ENCODE peak calls at places on chromosomes 7 and 10, in six cellular contexts. One of them, this sample, is unnamed.

GRCh38 chr10:786666-787512 is 97.4 kb upstream of the DIP2C start:
- DNase-seq in MV-4-11: no peak
- DNase-seq in T1000: no peak
- DNase-seq in HL-60: no peak
- DNase-seq in activated effector memory CD4-positive, alpha-beta T cell treated with anti-CD3 and anti-CD28 coated beads, Interleukin-2, amount 50 U/mL, for 16 hours: peak; percentile 37
- DNase-seq in NCI-H1092 treated with DMSO at 0.1 percent for 48 hours: no peak
- DNase-seq in this sample: no peak

GRCh38 chr10:100025528-100026070 is 15.9 kb upstream of the DNMBP start:
- DNase-seq in T1000: no peak
- DNase-seq in activated effector memory CD4-positive, alpha-beta T cell treated with anti-CD3 and anti-CD28 coated beads, Interleukin-2, amount 50 U/mL, for 16 hours: no peak
- DNase-seq in HL-60: no peak
- DNase-seq in MV-4-11: no peak
- DNase-seq in NCI-H1092 treated with DMSO at 0.1 percent for 48 hours: peak; percentile 77
- DNase-seq in this sample: no peak

GRCh38 chr7:27186450-27187157 is 1.6 kb upstream of the HOXA11 start:
- DNase-seq in activated effector memory CD4-positive, alpha-beta T cell treated with anti-CD3 and anti-CD28 coated beads, Interleukin-2, amount 50 U/mL, for 16 hours: no peak
- DNase-seq in T1000: no peak
- DNase-seq in MV-4-11: no peak
- DNase-seq in NCI-H1092 treated with DMSO at 0.1 percent for 48 hours: no peak
- DNase-seq in HL-60: no peak
- DNase-seq in this sample: no peak

GRCh38 chr7:12882710-12883109 is 195.3 kb downstream of the ARL4A start:
- DNase-seq in T1000: no peak
- DNase-seq in NCI-H1092 treated with DMSO at 0.1 percent for 48 hours: no peak
- DNase-seq in activated effector memory CD4-positive, alpha-beta T cell treated with anti-CD3 and anti-CD28 coated beads, Interleukin-2, amount 50 U/mL, for 16 hours: no peak
- DNase-seq in MV-4-11: no peak
- DNase-seq in HL-60: no peak
- DNase-seq in this sample: no peak

GRCh38 chr7:130491841-130492518 is at the start of gene MEST:
- DNase-seq in MV-4-11: no peak
- DNase-seq in HL-60: no peak
- DNase-seq in T1000: no peak
- DNase-seq in activated effector memory CD4-positive, alpha-beta T cell treated with anti-CD3 and anti-CD28 coated beads, Interleukin-2, amount 50 U/mL, for 16 hours: no peak
- DNase-seq in NCI-H1092 treated with DMSO at 0.1 percent for 48 hours: peak; percentile 54
- DNase-seq in this sample: no peak

GRCh38 chr10:11057448-11057847 is 39.8 kb downstream of the CELF2 start:
- DNase-seq in NCI-H1092 treated with DMSO at 0.1 percent for 48 hours: no peak
- DNase-seq in activated effector memory CD4-positive, alpha-beta T cell treated with anti-CD3 and anti-CD28 coated beads, Interleukin-2, amount 50 U/mL, for 16 hours: no peak
- DNase-seq in HL-60: no peak
- DNase-seq in T1000: no peak
- DNase-seq in MV-4-11: no peak
- DNase-seq in this sample: no peak

GRCh38 chr10:26859241-26860025 is 1.3 kb downstream of the ABI1 start:
- DNase-seq in MV-4-11: no peak
- DNase-seq in HL-60: no peak
- DNase-seq in T1000: no peak
- DNase-seq in NCI-H1092 treated with DMSO at 0.1 percent for 48 hours: no peak
- DNase-seq in activated effector memory CD4-positive, alpha-beta T cell treated with anti-CD3 and anti-CD28 coated beads, Interleukin-2, amount 50 U/mL, for 16 hours: no peak
- DNase-seq in this sample: no peak

GRCh38 chr10:86876748-86877147 is 80.7 kb downstream of the MMRN2 start:
- DNase-seq in HL-60: no peak
- DNase-seq in activated effector memory CD4-positive, alpha-beta T cell treated with anti-CD3 and anti-CD28 coated beads, Interleukin-2, amount 50 U/mL, for 16 hours: no peak
- DNase-seq in T1000: no peak
- DNase-seq in MV-4-11: peak; percentile 94
- DNase-seq in NCI-H1092 treated with DMSO at 0.1 percent for 48 hours: no peak
- DNase-seq in this sample: no peak

GRCh38 chr10:104057717-104058116 is 28.0 kb downstream of the COL17A1 start:
- DNase-seq in NCI-H1092 treated with DMSO at 0.1 percent for 48 hours: no peak
- DNase-seq in MV-4-11: no peak
- DNase-seq in activated effector memory CD4-positive, alpha-beta T cell treated with anti-CD3 and anti-CD28 coated beads, Interleukin-2, amount 50 U/mL, for 16 hours: no peak
- DNase-seq in HL-60: no peak
- DNase-seq in T1000: no peak
- DNase-seq in this sample: no peak

GRCh38 chr7:94244760-94245159 is 149.9 kb upstream of the COL1A2 start:
- DNase-seq in MV-4-11: no peak
- DNase-seq in NCI-H1092 treated with DMSO at 0.1 percent for 48 hours: no peak
- DNase-seq in activated effector memory CD4-positive, alpha-beta T cell treated with anti-CD3 and anti-CD28 coated beads, Interleukin-2, amount 50 U/mL, for 16 hours: no peak
- DNase-seq in T1000: no peak
- DNase-seq in HL-60: no peak
- DNase-seq in this sample: no peak

GRCh38 chr10:17805921-17806577 is 3.1 kb upstream of the MRC1 start:
- DNase-seq in activated effector memory CD4-positive, alpha-beta T cell treated with anti-CD3 and anti-CD28 coated beads, Interleukin-2, amount 50 U/mL, for 16 hours: peak; percentile 64
- DNase-seq in T1000: no peak
- DNase-seq in MV-4-11: no peak
- DNase-seq in HL-60: no peak
- DNase-seq in NCI-H1092 treated with DMSO at 0.1 percent for 48 hours: no peak
- DNase-seq in this sample: no peak

GRCh38 chr7:151736403-151736909 is 140.5 kb downstream of the PRKAG2 start:
- DNase-seq in activated effector memory CD4-positive, alpha-beta T cell treated with anti-CD3 and anti-CD28 coated beads, Interleukin-2, amount 50 U/mL, for 16 hours: no peak
- DNase-seq in NCI-H1092 treated with DMSO at 0.1 percent for 48 hours: peak; percentile 77
- DNase-seq in HL-60: no peak
- DNase-seq in T1000: peak; percentile 80
- DNase-seq in MV-4-11: no peak
- DNase-seq in this sample: peak; percentile 94

GRCh38 chr7:42876182-42877068 is 35.4 kb downstream of the C7orf25 start:
- DNase-seq in MV-4-11: peak; percentile 59
- DNase-seq in T1000: peak; percentile 35
- DNase-seq in NCI-H1092 treated with DMSO at 0.1 percent for 48 hours: peak; percentile 22
- DNase-seq in activated effector memory CD4-positive, alpha-beta T cell treated with anti-CD3 and anti-CD28 coated beads, Interleukin-2, amount 50 U/mL, for 16 hours: peak; percentile 79
- DNase-seq in HL-60: no peak
- DNase-seq in this sample: peak; percentile 43

GRCh38 chr10:120005408-120006280 is 113.1 kb downstream of the SEC23IP start:
- DNase-seq in MV-4-11: no peak
- DNase-seq in NCI-H1092 treated with DMSO at 0.1 percent for 48 hours: no peak
- DNase-seq in HL-60: no peak
- DNase-seq in activated effector memory CD4-positive, alpha-beta T cell treated with anti-CD3 and anti-CD28 coated beads, Interleukin-2, amount 50 U/mL, for 16 hours: no peak
- DNase-seq in T1000: no peak
- DNase-seq in this sample: no peak

GRCh38 chr7:16989883-16990413 is 108.2 kb upstream of the AGR3 start:
- DNase-seq in HL-60: no peak
- DNase-seq in NCI-H1092 treated with DMSO at 0.1 percent for 48 hours: peak; percentile 83
- DNase-seq in activated effector memory CD4-positive, alpha-beta T cell treated with anti-CD3 and anti-CD28 coated beads, Interleukin-2, amount 50 U/mL, for 16 hours: no peak
- DNase-seq in MV-4-11: peak; percentile 36
- DNase-seq in T1000: peak; percentile 23
- DNase-seq in this sample: peak; percentile 92

GRCh38 chr7:134476044-134476443 is 17.1 kb upstream of the AKR1B1 start:
- DNase-seq in NCI-H1092 treated with DMSO at 0.1 percent for 48 hours: no peak
- DNase-seq in MV-4-11: no peak
- DNase-seq in T1000: no peak
- DNase-seq in activated effector memory CD4-positive, alpha-beta T cell treated with anti-CD3 and anti-CD28 coated beads, Interleukin-2, amount 50 U/mL, for 16 hours: no peak
- DNase-seq in HL-60: no peak
- DNase-seq in this sample: no peak

GRCh38 chr10:77898323-77899079 is 28.1 kb downstream of the DLG5 start:
- DNase-seq in activated effector memory CD4-positive, alpha-beta T cell treated with anti-CD3 and anti-CD28 coated beads, Interleukin-2, amount 50 U/mL, for 16 hours: no peak
- DNase-seq in T1000: no peak
- DNase-seq in NCI-H1092 treated with DMSO at 0.1 percent for 48 hours: no peak
- DNase-seq in MV-4-11: peak; percentile 24
- DNase-seq in HL-60: no peak
- DNase-seq in this sample: no peak

GRCh38 chr10:29804025-29804852 is 169.5 kb upstream of the SVIL start:
- DNase-seq in MV-4-11: peak; percentile 48
- DNase-seq in NCI-H1092 treated with DMSO at 0.1 percent for 48 hours: peak; percentile 14
- DNase-seq in HL-60: no peak
- DNase-seq in T1000: peak; percentile 74
- DNase-seq in activated effector memory CD4-positive, alpha-beta T cell treated with anti-CD3 and anti-CD28 coated beads, Interleukin-2, amount 50 U/mL, for 16 hours: no peak
- DNase-seq in this sample: peak; percentile 86

GRCh38 chr10:98881789-98882188 is 353.9 kb downstream of the HPSE2 start:
- DNase-seq in MV-4-11: no peak
- DNase-seq in HL-60: no peak
- DNase-seq in NCI-H1092 treated with DMSO at 0.1 percent for 48 hours: no peak
- DNase-seq in activated effector memory CD4-positive, alpha-beta T cell treated with anti-CD3 and anti-CD28 coated beads, Interleukin-2, amount 50 U/mL, for 16 hours: no peak
- DNase-seq in T1000: no peak
- DNase-seq in this sample: no peak

GRCh38 chr10:71713135-71714040 is 6.2 kb downstream of the C10orf105 start:
- DNase-seq in MV-4-11: peak; percentile 94
- DNase-seq in activated effector memory CD4-positive, alpha-beta T cell treated with anti-CD3 and anti-CD28 coated beads, Interleukin-2, amount 50 U/mL, for 16 hours: peak; percentile 76
- DNase-seq in HL-60: peak; percentile 91
- DNase-seq in T1000: no peak
- DNase-seq in NCI-H1092 treated with DMSO at 0.1 percent for 48 hours: no peak
- DNase-seq in this sample: peak; percentile 77

GRCh38 chr7:84697506-84697905 is 489.4 kb downstream of the SEMA3D start:
- DNase-seq in activated effector memory CD4-positive, alpha-beta T cell treated with anti-CD3 and anti-CD28 coated beads, Interleukin-2, amount 50 U/mL, for 16 hours: no peak
- DNase-seq in HL-60: no peak
- DNase-seq in MV-4-11: peak; percentile 1
- DNase-seq in T1000: no peak
- DNase-seq in NCI-H1092 treated with DMSO at 0.1 percent for 48 hours: no peak
- DNase-seq in this sample: no peak

GRCh38 chr10:133127291-133128125 is 32.5 kb upstream of the KNDC1 start:
- DNase-seq in HL-60: no peak
- DNase-seq in activated effector memory CD4-positive, alpha-beta T cell treated with anti-CD3 and anti-CD28 coated beads, Interleukin-2, amount 50 U/mL, for 16 hours: peak; percentile 79
- DNase-seq in T1000: peak; percentile 31
- DNase-seq in NCI-H1092 treated with DMSO at 0.1 percent for 48 hours: no peak
- DNase-seq in MV-4-11: no peak
- DNase-seq in this sample: no peak